ENCODE peak calls at places on chromosomes 7 and 10, in six cellular contexts. P, C, W, E, H and R are unnamed samples.

GRCh38 chr10:113018034-113018433 is 68.0 kb downstream of the TCF7L2 start:
- DNase-seq in H (no peak), C (no peak), E (no peak), P (no peak), W (no peak), R (no peak)

GRCh38 chr7:41819645-41820044 is 116.8 kb upstream of the INHBA start:
- DNase-seq in H (no peak), E (no peak), P (no peak), C (no peak), W (no peak), R (no peak)

GRCh38 chr7:102404005-102404861 is 8.1 kb downstream of the PRKRIP1 start:
- DNase-seq in P (peak), C (peak), W (no peak), H (no peak), E (no peak), R (peak)

GRCh38 chr7:66255533-66256100 is 50.5 kb downstream of the TPST1 start:
- DNase-seq in W (no peak), C (no peak), P (no peak), E (no peak), H (no peak), R (no peak)

GRCh38 chr7:115910541-115911164 is 119.9 kb downstream of the TFEC start:
- DNase-seq in E (no peak), C (no peak), P (peak), W (no peak), H (no peak), R (no peak)

GRCh38 chr10:109974509-109975191 is 33.1 kb upstream of the ADD3 start:
- DNase-seq in W (no peak), E (no peak), P (no peak), C (no peak), H (no peak), R (no peak)

GRCh38 chr10:30170814-30171213 is 111.4 kb upstream of the JCAD start:
- DNase-seq in E (no peak), H (no peak), P (no peak), C (no peak), W (no peak), R (no peak)

GRCh38 chr10:7593068-7593467 is 73.7 kb downstream of the ITIH5 start:
- DNase-seq in H (no peak), C (no peak), P (no peak), E (no peak), W (no peak), R (peak)

GRCh38 chr7:27204851-27205322 is 5.0 kb upstream of the HOXA13 start:
- DNase-seq in E (no peak), H (no peak), W (no peak), C (no peak), P (no peak), R (no peak)

GRCh38 chr7:100493476-100494264 is 9.9 kb downstream of the NYAP1 start:
- DNase-seq in C (no peak), E (no peak), H (no peak), W (no peak), P (peak), R (peak)

GRCh38 chr10:113029055-113029440 is 79.0 kb downstream of the TCF7L2 start:
- DNase-seq in E (no peak), W (no peak), P (no peak), H (no peak), C (no peak), R (no peak)

GRCh38 chr7:131586259-131586658 is 29.8 kb upstream of the PODXL start:
- DNase-seq in C (no peak), P (peak), E (no peak), W (no peak), H (no peak), R (peak)

GRCh38 chr10:12961416-12961815 is 40.1 kb downstream of the CCDC3 start:
- DNase-seq in H (no peak), C (no peak), E (no peak), W (no peak), P (no peak), R (no peak)
- H3K4me3 ChIP-seq in H (no peak), C (no peak), E (no peak), W (no peak), P (no peak), R (no peak)

GRCh38 chr10:60139798-60140566 is 233.6 kb upstream of the CCDC6 start:
- DNase-seq in H (no peak), P (no peak), C (no peak), W (no peak), E (no peak), R (no peak)
- H3K27ac ChIP-seq in H (peak), P (peak), C (peak), W (no peak), E (peak), R (peak)

GRCh38 chr10:119686465-119687191 is 35.4 kb downstream of the BAG3 start:
- DNase-seq in P (peak), C (peak), H (peak), W (no peak), E (peak), R (peak)
- TF ChIP-seq EP300 in P (no peak), C (no peak), H (no peak), W (no peak), E (no peak), R (no peak)

GRCh38 chr7:143382126-143382790 is 1.1 kb downstream of the ZYX start:
- DNase-seq in W (no peak), E (no peak), H (no peak), P (peak), C (no peak), R (no peak)

GRCh38 chr7:143384148-143384547 is 3.0 kb downstream of the ZYX start:
- DNase-seq in P (no peak), C (no peak), H (no peak), E (no peak), W (no peak), R (no peak)

GRCh38 chr7:143381427-143382125 is 431 bp downstream of the ZYX start:
- DNase-seq in C (no peak), W (no peak), H (peak), P (peak), E (peak), R (peak)

GRCh38 chr7:143383642-143383957 is 2.5 kb downstream of the ZYX start:
- DNase-seq in E (no peak), P (no peak), W (no peak), C (no peak), H (no peak), R (no peak)

DNA sequence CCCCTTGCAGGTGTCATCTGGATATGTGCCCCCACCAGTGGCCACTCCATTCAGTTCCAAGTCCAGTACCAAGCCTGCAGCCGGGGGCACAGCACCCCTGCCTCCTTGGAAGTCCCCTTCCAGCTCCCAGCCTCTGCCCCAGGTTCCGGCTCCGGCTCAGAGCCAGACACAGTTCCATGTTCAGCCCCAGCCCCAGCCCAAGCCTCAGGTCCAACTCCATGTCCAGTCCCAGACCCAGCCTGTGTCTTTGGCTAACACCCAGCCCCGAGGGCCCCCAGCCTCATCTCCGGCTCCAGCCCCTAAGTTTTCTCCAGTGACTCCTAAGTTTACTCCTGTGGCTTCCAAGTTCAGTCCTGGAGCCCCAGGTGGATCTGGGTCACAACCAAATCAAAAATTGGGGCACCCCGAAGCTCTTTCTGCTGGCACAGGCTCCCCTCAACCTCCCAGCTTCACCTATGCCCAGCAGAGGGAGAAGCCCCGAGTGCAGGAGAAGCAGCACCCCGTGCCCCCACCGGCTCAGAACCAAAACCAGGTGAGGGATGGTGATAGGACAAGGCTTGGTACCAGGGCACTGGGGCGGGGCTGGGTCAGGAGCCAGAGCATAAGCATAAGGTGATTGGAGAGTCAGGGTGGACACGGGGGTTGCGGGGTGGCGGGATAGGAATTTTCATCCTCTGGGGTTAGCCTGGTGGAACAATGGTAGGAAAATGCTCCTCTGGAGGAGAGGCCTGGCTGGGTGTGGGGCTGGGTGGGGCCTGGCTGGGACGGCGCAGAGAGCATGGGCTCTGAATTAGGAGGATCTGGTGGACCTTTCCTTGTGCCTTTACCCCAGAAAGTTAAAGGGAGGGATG is 1.9 kb downstream of the ZYX start:
- DNase-seq in H (no peak), W (no peak), P (no peak), E (no peak), C (no peak), R (no peak)
- H3K4me3 ChIP-seq in H (peak), W (peak), P (no peak), E (peak), C (peak), R (no peak)

DNA sequence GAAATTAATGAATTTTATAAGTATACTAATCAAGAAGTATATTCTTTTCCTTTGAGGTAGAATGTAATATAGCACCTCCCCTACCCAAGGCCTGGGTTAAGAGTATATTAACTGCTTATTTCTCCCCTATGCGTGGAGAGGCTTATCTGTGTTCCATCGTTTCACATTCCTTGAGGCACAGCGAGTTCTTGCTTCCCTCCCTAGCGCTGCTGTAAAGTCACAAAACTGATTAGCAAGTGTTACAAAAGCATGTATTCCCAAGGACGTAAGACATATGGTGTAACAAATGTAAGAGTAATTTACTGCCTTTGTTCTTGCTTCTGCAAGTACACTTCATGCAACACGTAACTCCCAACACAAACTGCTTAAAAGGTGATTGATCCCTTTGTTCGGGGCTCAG is 1.2 kb upstream of the CYP51A1 start:
- DNase-seq in E (no peak), H (no peak), C (no peak), P (peak), W (no peak), R (no peak)
- H3K27ac ChIP-seq in E (peak), H (peak), C (peak), P (peak), W (peak), R (peak)

GRCh38 chr7:68364871-68365625 is 1233.2 kb upstream of the AUTS2 start:
- DNase-seq in P (no peak), E (no peak), C (no peak), H (no peak), W (no peak), R (no peak)
- TF ChIP-seq EP300 in P (no peak), E (no peak), C (no peak), H (no peak), W (no peak), R (no peak)

GRCh38 chr7:90951986-90952648 is 312.1 kb upstream of the FZD1 start:
- DNase-seq in P (no peak), C (no peak), H (no peak), E (no peak), W (no peak), R (no peak)
- H3K4me3 ChIP-seq in P (no peak), C (no peak), H (no peak), E (no peak), W (no peak), R (no peak)

DNA sequence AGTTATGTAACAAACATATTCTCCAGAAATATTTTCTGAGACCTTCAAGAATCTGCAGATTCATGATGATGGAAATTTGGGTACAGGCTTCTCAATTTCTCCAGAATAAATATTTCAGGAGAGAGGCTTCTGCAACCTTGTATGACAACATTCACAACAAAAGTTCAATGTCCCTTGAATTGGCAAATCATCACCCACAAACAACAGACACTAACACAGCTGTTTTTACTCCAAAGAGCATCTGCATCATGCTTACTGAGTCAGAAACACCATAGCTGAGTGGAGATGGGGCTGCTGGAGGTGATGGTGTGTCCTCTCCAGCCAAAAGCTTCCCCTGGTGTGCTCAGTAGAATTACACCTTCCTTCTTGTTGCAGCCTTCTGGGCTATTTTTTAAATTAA is 9.3 kb upstream of the COBL start:
- DNase-seq in H (no peak), P (no peak), W (no peak), C (no peak), E (no peak), R (no peak)
- H3K27ac ChIP-seq in H (no peak), P (no peak), W (no peak), C (no peak), E (no peak), R (no peak)